ENCODE peak calls at places on chromosomes 12 and 14, in five cellular contexts. K is T-helper 17 cell; L is hypothalamus; T is skeletal muscle cell; F is activated T-cell treated with anti-CD3 and anti-CD28 coated beads, Interleukin-2, amount 50 U/mL, for 24 hours. U is an unnamed sample.

GRCh38 chr12:123269395-123269892 is 2.2 kb downstream of the CDK2AP1 start:
- DNase-seq in T (peak), F (no peak), K (no peak), L (peak), U (no peak)

GRCh38 chr14:61385002-61385685 is 63.8 kb downstream of the PRKCH start:
- DNase-seq in L (no peak), T (no peak), F (no peak), K (no peak), U (no peak)

GRCh38 chr14:60002819-60003492 is 83.0 kb downstream of the LRRC9 start:
- DNase-seq in F (no peak), K (no peak), L (no peak), T (peak), U (no peak)

GRCh38 chr14:97796511-97796910 is 999.3 kb downstream of the VRK1 start:
- DNase-seq in K (no peak), T (no peak), F (no peak), L (no peak), U (no peak)

GRCh38 chr12:71958056-71958455 is 19.4 kb downstream of the TPH2 start:
- DNase-seq in T (no peak), L (no peak), F (no peak), K (no peak), U (no peak)

GRCh38 chr12:54359762-54360351 is 4.4 kb downstream of the GPR84 start:
- DNase-seq in T (no peak), L (no peak), K (no peak), F (no peak), U (no peak)

GRCh38 chr12:42652048-42652447 is 62.5 kb upstream of the PRICKLE1 start:
- DNase-seq in F (no peak), K (no peak), T (no peak), L (no peak), U (no peak)

GRCh38 chr12:85580562-85581168 is 255.5 kb downstream of the RASSF9 start:
- DNase-seq in F (no peak), K (no peak), L (no peak), T (no peak), U (no peak)

GRCh38 chr14:95267306-95267705 is 52.4 kb downstream of the CLMN start:
- DNase-seq in K (no peak), T (no peak), F (no peak), L (no peak), U (no peak)

GRCh38 chr14:96805906-96806305 is 8.7 kb downstream of the VRK1 start:
- DNase-seq in L (no peak), F (no peak), K (no peak), T (no peak), U (no peak)

GRCh38 chr12:12540261-12541013 is 22.2 kb downstream of the DUSP16 start:
- DNase-seq in T (no peak), L (no peak), F (no peak), K (no peak), U (no peak)

U was measured in AG04449.